ENCODE peak calls at places on chromosome 17, in six cellular contexts. X is cardiac muscle cell, Z is aorta, D is right lobe of liver, T is lung, J is heart right ventricle. Q is an unnamed sample. For H3K4me1, the result is how much of the 10 kb centered on the place peaks cover.

GRCh38 chr17:10631048-10631700 is 25.9 kb downstream of the MYH3 start:
- DNase-seq in J (no peak), D (no peak), Z (no peak), T (no peak), X (peak), Q (no peak)

GRCh38 chr17:1294157-1294717 is 14.8 kb downstream of the TRARG1 start:
- DNase-seq in J (no peak), T (no peak), D (no peak), Z (no peak), X (no peak), Q (peak)

GRCh38 chr17:17175917-17176316 is 30.2 kb downstream of the PLD6 start:
- DNase-seq in X (no peak), T (no peak), D (no peak), Z (no peak), J (no peak), Q (peak)

GRCh38 chr17:7237761-7238417 is 1.4 kb downstream of the PHF23 start:
- DNase-seq in J (peak), D (peak), X (peak), T (peak), Z (peak), Q (peak)

GRCh38 chr17:82204831-82205719 is 7.6 kb downstream of the CCDC57 start:
- DNase-seq in X (peak), Z (no peak), D (no peak), T (no peak), J (no peak), Q (no peak)

GRCh38 chr17:688100-688989 is 26.3 kb downstream of the VPS53 start:
- DNase-seq in X (peak), J (no peak), D (no peak), T (no peak), Z (no peak), Q (peak)

GRCh38 chr17:8944748-8945147 is 20.8 kb downstream of the PIK3R5 start:
- DNase-seq in Z (no peak), J (no peak), X (no peak), T (no peak), D (no peak), Q (no peak)

GRCh38 chr17:82281502-82282238 is 8.2 kb upstream of the CSNK1D start:
- DNase-seq in D (no peak), T (peak), X (no peak), Z (no peak), J (no peak), Q (no peak)

GRCh38 chr17:11241611-11242226 is 706 bp downstream of the SHISA6 start:
- DNase-seq in J (no peak), X (no peak), T (no peak), Z (no peak), D (no peak), Q (no peak)

GRCh38 chr17:42290577-42290976 is 2.3 kb downstream of the STAT5A start:
- DNase-seq in D (no peak), X (no peak), T (no peak), J (no peak), Z (no peak), Q (no peak)

GRCh38 chr17:78120971-78121800 is 7.4 kb downstream of the TMC6 start:
- DNase-seq in X (no peak), J (peak), Z (peak), D (peak), T (no peak), Q (peak)

GRCh38 chr17:65523411-65523810 is 38.0 kb downstream of the AXIN2 start:
- DNase-seq in X (peak), J (no peak), Z (no peak), T (no peak), D (no peak), Q (peak)

GRCh38 chr17:80861892-80862291 is 129.7 kb upstream of the CHMP6 start:
- DNase-seq in D (no peak), Z (no peak), J (no peak), T (no peak), X (peak), Q (peak)

GRCh38 chr17:68133370-68134045 is 98.0 kb downstream of the KPNA2 start:
- DNase-seq in Z (no peak), D (no peak), X (no peak), T (no peak), J (no peak), Q (no peak)

GRCh38 chr17:66405836-66406679 is 103.6 kb downstream of the PRKCA start:
- DNase-seq in T (no peak), D (no peak), J (no peak), X (no peak), Z (no peak), Q (no peak)

GRCh38 chr17:39678340-39679116 is 9.3 kb downstream of the PGAP3 start:
- DNase-seq in Z (no peak), D (peak), J (no peak), T (no peak), X (no peak), Q (no peak)
- H3K4me1 ChIP-seq in Z (under half), D (under half), J (half or more), T (under half), X (half or more), Q (half or more)

GRCh38 chr17:29568331-29569244 is at the start of gene TP53I13:
- DNase-seq in D (peak), X (peak), Z (peak), J (peak), T (peak), Q (peak)

GRCh38 chr17:29567362-29568330 is 809 bp upstream of the ABHD15 start:
- DNase-seq in X (peak), Z (peak), D (peak), J (peak), T (peak), Q (peak)

GRCh38 chr17:29571486-29571882 is 3.0 kb downstream of the TP53I13 start:
- DNase-seq in X (no peak), J (no peak), T (no peak), Z (no peak), D (no peak), Q (no peak)

GRCh38 chr17:29570521-29570920 is 2.0 kb downstream of the TP53I13 start:
- DNase-seq in T (no peak), Z (peak), X (no peak), J (no peak), D (no peak), Q (no peak)

DNA sequence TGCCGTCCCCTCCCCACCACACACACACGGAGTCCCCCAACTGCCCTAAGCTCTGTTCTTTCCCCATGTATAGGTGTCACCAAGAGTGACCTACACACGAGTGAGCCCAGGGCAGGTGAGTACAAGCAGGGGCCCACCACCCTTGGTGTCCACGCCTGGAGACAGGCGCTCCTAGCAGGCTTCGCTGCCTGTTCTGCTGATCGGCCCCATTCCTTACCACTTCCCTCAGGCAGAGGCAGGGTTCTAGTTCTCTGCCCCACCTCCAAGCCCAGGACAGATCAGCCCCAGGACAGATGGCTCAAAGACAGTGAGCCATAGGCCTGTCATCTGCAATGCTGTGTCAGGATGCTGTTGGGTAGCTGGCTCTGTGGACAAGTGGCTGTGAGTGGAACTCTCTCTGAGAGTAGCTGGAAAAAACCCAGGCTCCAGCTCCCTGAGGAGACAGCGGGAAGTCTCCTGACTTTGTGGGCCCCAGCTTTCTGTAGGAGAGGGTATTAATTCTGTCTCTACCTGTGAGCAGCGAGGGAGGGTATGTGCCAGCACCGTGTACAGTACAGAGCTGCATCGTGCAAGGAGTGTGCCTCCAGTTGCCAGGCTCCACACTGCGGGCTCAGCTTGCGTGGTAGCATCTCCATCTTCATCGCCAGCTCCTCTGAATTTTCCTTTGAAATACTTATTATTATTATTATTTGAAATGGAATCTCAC is 897 bp downstream of the TP53I13 start:
- DNase-seq in D (no peak), X (no peak), Z (peak), J (no peak), T (peak), Q (no peak)
- H3K27ac ChIP-seq in D (peak), X (peak), Z (no peak), J (peak), T (peak), Q (peak)

GRCh38 chr17:57557363-57557762 is 187.7 kb downstream of the CCDC182 start:
- DNase-seq in D (no peak), J (no peak), X (no peak), Z (no peak), T (no peak), Q (no peak)
- H3K4me1 ChIP-seq in D (under half), J (under half), X (under half), Z (under half), T (under half), Q (under half)

GRCh38 chr17:61325382-61326073 is 74.1 kb upstream of the TBX2 start:
- DNase-seq in X (no peak), J (no peak), D (no peak), T (no peak), Z (no peak), Q (no peak)
- H3K27ac ChIP-seq in X (peak), J (peak), D (no peak), T (no peak), Z (no peak), Q (no peak)

GRCh38 chr17:45430738-45431530 is 1.7 kb downstream of the ARHGAP27 start:
- DNase-seq in D (no peak), T (peak), Z (peak), J (no peak), X (peak), Q (peak)
- H3K4me1 ChIP-seq in D (under half), T (under half), Z (under half), J (half or more), X (under half), Q (under half)

GRCh38 chr17:45342871-45343526 is 26.2 kb upstream of the MAP3K14 start:
- DNase-seq in D (no peak), J (no peak), T (no peak), Z (no peak), X (no peak), Q (no peak)
- H3K27ac ChIP-seq in D (no peak), J (no peak), T (no peak), Z (no peak), X (no peak), Q (no peak)

Q was measured in CD4-positive, alpha-beta memory T cell.